ENCODE peak calls at places on chromosomes 13 and 19, in six cellular contexts. One of them, this sample, is unnamed.

GRCh38 chr13:105702441-105702840 is 833.0 kb downstream of the EFNB2 start:
- DNase-seq in PC-9: no peak
- DNase-seq in mammary epithelial cell: no peak
- DNase-seq in heart right ventricle: no peak
- DNase-seq in breast epithelium: no peak
- DNase-seq in lower leg skin: no peak
- DNase-seq in this sample: no peak

GRCh38 chr13:46523972-46524737 is 28.8 kb upstream of the LRCH1 start:
- DNase-seq in lower leg skin: no peak
- DNase-seq in breast epithelium: no peak
- DNase-seq in heart right ventricle: no peak
- DNase-seq in mammary epithelial cell: no peak
- DNase-seq in PC-9: no peak
- DNase-seq in this sample: no peak

GRCh38 chr19:44648536-44649370 is 5.0 kb downstream of the PVR start:
- DNase-seq in breast epithelium: no peak
- DNase-seq in heart right ventricle: no peak
- DNase-seq in mammary epithelial cell: peak; percentile 77
- DNase-seq in PC-9: no peak
- DNase-seq in lower leg skin: no peak
- DNase-seq in this sample: no peak

GRCh38 chr13:75635621-75636338 is at the start of gene LMO7:
- DNase-seq in PC-9: peak; percentile 67
- DNase-seq in breast epithelium: peak; percentile 57
- DNase-seq in heart right ventricle: peak; percentile 61
- DNase-seq in lower leg skin: peak; percentile 16
- DNase-seq in mammary epithelial cell: peak; percentile 27
- DNase-seq in this sample: no peak

GRCh38 chr19:3980353-3981251 is 4.7 kb downstream of the EEF2 start:
- DNase-seq in breast epithelium: no peak
- DNase-seq in heart right ventricle: no peak
- DNase-seq in lower leg skin: no peak
- DNase-seq in PC-9: no peak
- DNase-seq in mammary epithelial cell: no peak
- DNase-seq in this sample: no peak

GRCh38 chr19:5193192-5193591 is 147.4 kb downstream of the PTPRS start:
- DNase-seq in lower leg skin: no peak
- DNase-seq in breast epithelium: no peak
- DNase-seq in heart right ventricle: no peak
- DNase-seq in mammary epithelial cell: no peak
- DNase-seq in PC-9: no peak
- DNase-seq in this sample: no peak

GRCh38 chr19:38946229-38947010 is 15.7 kb downstream of the MRPS12 start:
- DNase-seq in heart right ventricle: no peak
- DNase-seq in lower leg skin: no peak
- DNase-seq in mammary epithelial cell: no peak
- DNase-seq in breast epithelium: no peak
- DNase-seq in PC-9: no peak
- DNase-seq in this sample: no peak

GRCh38 chr19:1944088-1944915 is 3.3 kb downstream of the CSNK1G2 start:
- DNase-seq in heart right ventricle: no peak
- DNase-seq in PC-9: no peak
- DNase-seq in lower leg skin: no peak
- DNase-seq in mammary epithelial cell: no peak
- DNase-seq in breast epithelium: no peak
- DNase-seq in this sample: no peak

GRCh38 chr13:47463726-47464125 is 537.3 kb downstream of the SUCLA2 start:
- DNase-seq in mammary epithelial cell: no peak
- DNase-seq in PC-9: no peak
- DNase-seq in breast epithelium: no peak
- DNase-seq in lower leg skin: no peak
- DNase-seq in heart right ventricle: no peak
- DNase-seq in this sample: no peak

GRCh38 chr13:45335397-45336024 is 5.5 kb downstream of the TPT1 start:
- DNase-seq in mammary epithelial cell: no peak
- DNase-seq in PC-9: no peak
- DNase-seq in breast epithelium: no peak
- DNase-seq in heart right ventricle: no peak
- DNase-seq in lower leg skin: no peak
- DNase-seq in this sample: no peak

GRCh38 chr13:30972888-30973377 is 40.5 kb downstream of the TEX26 start:
- DNase-seq in breast epithelium: no peak
- DNase-seq in heart right ventricle: no peak
- DNase-seq in PC-9: no peak
- DNase-seq in lower leg skin: no peak
- DNase-seq in mammary epithelial cell: no peak
- DNase-seq in this sample: no peak

GRCh38 chr13:76822691-76823267 is 63.4 kb downstream of the KCTD12 start:
- DNase-seq in breast epithelium: no peak
- DNase-seq in lower leg skin: no peak
- DNase-seq in mammary epithelial cell: peak; percentile 46
- DNase-seq in PC-9: no peak
- DNase-seq in heart right ventricle: no peak
- DNase-seq in this sample: no peak
- TF ChIP-seq CTCF in breast epithelium: no peak
- TF ChIP-seq CTCF in lower leg skin: no peak
- TF ChIP-seq CTCF in mammary epithelial cell: peak; percentile 63
- TF ChIP-seq CTCF in PC-9: peak; percentile 36
- TF ChIP-seq CTCF in heart right ventricle: peak; percentile 56
- TF ChIP-seq CTCF in this sample: peak; percentile 29

GRCh38 chr13:23715762-23716235 is 145.6 kb downstream of the TNFRSF19 start:
- DNase-seq in mammary epithelial cell: no peak
- DNase-seq in PC-9: no peak
- DNase-seq in breast epithelium: no peak
- DNase-seq in lower leg skin: no peak
- DNase-seq in heart right ventricle: no peak
- DNase-seq in this sample: no peak
- TF ChIP-seq CTCF in mammary epithelial cell: peak; percentile 48
- TF ChIP-seq CTCF in PC-9: no peak
- TF ChIP-seq CTCF in breast epithelium: no peak
- TF ChIP-seq CTCF in lower leg skin: no peak
- TF ChIP-seq CTCF in heart right ventricle: peak; percentile 38
- TF ChIP-seq CTCF in this sample: no peak

GRCh38 chr19:53365134-53365898 is at the start of gene ZNF525:
- DNase-seq in PC-9: peak; percentile 95
- DNase-seq in heart right ventricle: peak; percentile 91
- DNase-seq in breast epithelium: peak; percentile 96
- DNase-seq in mammary epithelial cell: peak; percentile 89
- DNase-seq in lower leg skin: peak; percentile 89
- DNase-seq in this sample: peak; percentile 83
- TF ChIP-seq CTCF in PC-9: peak; percentile 55
- TF ChIP-seq CTCF in heart right ventricle: peak; percentile 38
- TF ChIP-seq CTCF in breast epithelium: peak; percentile 30
- TF ChIP-seq CTCF in mammary epithelial cell: peak; percentile 11
- TF ChIP-seq CTCF in lower leg skin: no peak
- TF ChIP-seq CTCF in this sample: peak; percentile 15

GRCh38 chr13:50390503-50391248 is 375.4 kb downstream of the KCNRG start:
- DNase-seq in heart right ventricle: no peak
- DNase-seq in PC-9: no peak
- DNase-seq in mammary epithelial cell: no peak
- DNase-seq in breast epithelium: no peak
- DNase-seq in lower leg skin: no peak
- DNase-seq in this sample: no peak
- TF ChIP-seq CTCF in heart right ventricle: no peak
- TF ChIP-seq CTCF in PC-9: no peak
- TF ChIP-seq CTCF in mammary epithelial cell: no peak
- TF ChIP-seq CTCF in breast epithelium: no peak
- TF ChIP-seq CTCF in lower leg skin: no peak
- TF ChIP-seq CTCF in this sample: no peak

GRCh38 chr13:44142540-44142867 is 231.1 kb upstream of the SERP2 start:
- DNase-seq in mammary epithelial cell: no peak
- DNase-seq in breast epithelium: no peak
- DNase-seq in lower leg skin: no peak
- DNase-seq in heart right ventricle: no peak
- DNase-seq in PC-9: no peak
- DNase-seq in this sample: no peak

GRCh38 chr13:44141213-44141724 is 232.4 kb upstream of the SERP2 start:
- DNase-seq in PC-9: peak; percentile 25
- DNase-seq in heart right ventricle: no peak
- DNase-seq in mammary epithelial cell: peak; percentile 47
- DNase-seq in lower leg skin: no peak
- DNase-seq in breast epithelium: no peak
- DNase-seq in this sample: no peak

GRCh38 chr13:44140146-44140545 is 233.5 kb upstream of the SERP2 start:
- DNase-seq in PC-9: no peak
- DNase-seq in mammary epithelial cell: no peak
- DNase-seq in breast epithelium: no peak
- DNase-seq in heart right ventricle: no peak
- DNase-seq in lower leg skin: no peak
- DNase-seq in this sample: no peak

GRCh38 chr13:44142911-44143665 is 230.5 kb upstream of the SERP2 start:
- DNase-seq in mammary epithelial cell: peak; percentile 85
- DNase-seq in breast epithelium: no peak
- DNase-seq in PC-9: peak; percentile 24
- DNase-seq in lower leg skin: no peak
- DNase-seq in heart right ventricle: no peak
- DNase-seq in this sample: no peak

GRCh38 chr13:44141725-44142539 is 231.7 kb upstream of the SERP2 start:
- DNase-seq in heart right ventricle: peak; percentile 99
- DNase-seq in breast epithelium: peak; percentile 98
- DNase-seq in lower leg skin: peak; percentile 96
- DNase-seq in mammary epithelial cell: peak; percentile 95
- DNase-seq in PC-9: peak; percentile 99
- DNase-seq in this sample: peak; percentile 98
- TF ChIP-seq CTCF in heart right ventricle: no peak
- TF ChIP-seq CTCF in breast epithelium: peak; percentile 38
- TF ChIP-seq CTCF in lower leg skin: no peak
- TF ChIP-seq CTCF in mammary epithelial cell: no peak
- TF ChIP-seq CTCF in PC-9: no peak
- TF ChIP-seq CTCF in this sample: no peak

DNA sequence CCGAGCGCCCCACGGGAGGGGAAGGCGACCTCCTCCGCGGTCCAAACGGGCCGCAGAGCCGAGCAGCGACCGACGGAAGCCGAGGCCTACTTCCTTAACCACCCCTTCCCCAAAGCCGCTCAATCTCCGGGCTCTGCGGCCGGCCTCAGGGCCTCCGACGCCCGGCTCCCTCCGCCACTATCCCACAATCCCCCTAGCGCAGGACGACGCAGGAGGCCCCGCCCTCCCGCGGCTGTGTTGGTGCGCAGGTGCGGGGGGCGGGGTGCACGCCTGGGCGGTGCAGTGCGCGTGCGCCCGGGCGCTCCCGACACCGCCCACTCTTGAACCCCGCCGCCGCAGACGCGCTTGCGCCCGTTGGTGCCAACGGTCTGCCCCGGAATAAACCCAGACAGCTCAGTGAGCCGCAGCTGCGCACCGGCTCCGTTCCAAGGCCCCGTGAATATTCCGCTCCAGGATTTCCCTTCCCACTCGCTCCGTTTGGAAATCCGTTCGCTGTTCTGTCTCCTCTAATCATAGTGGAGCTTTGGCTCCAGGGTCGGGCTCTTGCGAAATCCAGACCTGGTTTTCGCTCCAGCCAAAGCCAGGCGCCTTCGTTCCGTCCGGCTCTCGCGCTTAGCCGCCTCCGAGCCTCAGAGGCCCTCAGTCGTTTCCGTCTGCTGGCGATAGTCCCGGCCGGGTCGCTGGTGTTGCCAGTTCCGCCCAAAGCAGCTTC is at the start of gene PPP6R1:
- DNase-seq in heart right ventricle: peak; percentile 98
- DNase-seq in mammary epithelial cell: peak; percentile 100
- DNase-seq in lower leg skin: peak; percentile 97
- DNase-seq in breast epithelium: peak; percentile 96
- DNase-seq in PC-9: peak; percentile 100
- DNase-seq in this sample: peak; percentile 92
- TF ChIP-seq CTCF in heart right ventricle: no peak
- TF ChIP-seq CTCF in mammary epithelial cell: peak; percentile 1
- TF ChIP-seq CTCF in lower leg skin: no peak
- TF ChIP-seq CTCF in breast epithelium: no peak
- TF ChIP-seq CTCF in PC-9: no peak
- TF ChIP-seq CTCF in this sample: no peak

DNA sequence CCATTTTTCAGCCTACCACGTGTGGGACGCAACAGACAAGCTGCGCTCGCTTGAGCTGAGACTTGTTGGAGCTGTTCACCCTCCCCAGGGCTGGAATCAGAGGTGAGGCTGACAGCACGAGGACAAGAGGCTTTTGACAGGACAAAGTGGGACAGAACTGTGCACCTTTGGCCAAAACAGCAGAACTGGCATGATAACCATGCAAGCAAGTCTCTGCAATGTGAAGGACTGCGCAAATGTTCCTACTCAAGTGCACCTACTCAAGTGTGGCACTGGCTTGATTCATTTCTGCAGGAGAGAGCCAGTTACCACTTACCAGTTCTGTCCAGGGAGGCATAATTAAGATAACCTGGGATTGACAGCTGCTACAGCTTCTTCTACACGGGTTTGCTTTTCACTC is 62.2 kb upstream of the TM9SF2 start:
- DNase-seq in lower leg skin: no peak
- DNase-seq in heart right ventricle: no peak
- DNase-seq in PC-9: no peak
- DNase-seq in mammary epithelial cell: no peak
- DNase-seq in breast epithelium: no peak
- DNase-seq in this sample: no peak
- TF ChIP-seq CTCF in lower leg skin: no peak
- TF ChIP-seq CTCF in heart right ventricle: no peak
- TF ChIP-seq CTCF in PC-9: no peak
- TF ChIP-seq CTCF in mammary epithelial cell: no peak
- TF ChIP-seq CTCF in breast epithelium: no peak
- TF ChIP-seq CTCF in this sample: no peak

GRCh38 chr19:50258918-50259372 is 55.5 kb downstream of the MYH14 start:
- DNase-seq in heart right ventricle: peak; percentile 23
- DNase-seq in lower leg skin: no peak
- DNase-seq in mammary epithelial cell: no peak
- DNase-seq in breast epithelium: no peak
- DNase-seq in PC-9: peak; percentile 37
- DNase-seq in this sample: no peak
- TF ChIP-seq CTCF in heart right ventricle: peak; percentile 58
- TF ChIP-seq CTCF in lower leg skin: no peak
- TF ChIP-seq CTCF in mammary epithelial cell: no peak
- TF ChIP-seq CTCF in breast epithelium: no peak
- TF ChIP-seq CTCF in PC-9: peak; percentile 95
- TF ChIP-seq CTCF in this sample: peak; percentile 87

DNA sequence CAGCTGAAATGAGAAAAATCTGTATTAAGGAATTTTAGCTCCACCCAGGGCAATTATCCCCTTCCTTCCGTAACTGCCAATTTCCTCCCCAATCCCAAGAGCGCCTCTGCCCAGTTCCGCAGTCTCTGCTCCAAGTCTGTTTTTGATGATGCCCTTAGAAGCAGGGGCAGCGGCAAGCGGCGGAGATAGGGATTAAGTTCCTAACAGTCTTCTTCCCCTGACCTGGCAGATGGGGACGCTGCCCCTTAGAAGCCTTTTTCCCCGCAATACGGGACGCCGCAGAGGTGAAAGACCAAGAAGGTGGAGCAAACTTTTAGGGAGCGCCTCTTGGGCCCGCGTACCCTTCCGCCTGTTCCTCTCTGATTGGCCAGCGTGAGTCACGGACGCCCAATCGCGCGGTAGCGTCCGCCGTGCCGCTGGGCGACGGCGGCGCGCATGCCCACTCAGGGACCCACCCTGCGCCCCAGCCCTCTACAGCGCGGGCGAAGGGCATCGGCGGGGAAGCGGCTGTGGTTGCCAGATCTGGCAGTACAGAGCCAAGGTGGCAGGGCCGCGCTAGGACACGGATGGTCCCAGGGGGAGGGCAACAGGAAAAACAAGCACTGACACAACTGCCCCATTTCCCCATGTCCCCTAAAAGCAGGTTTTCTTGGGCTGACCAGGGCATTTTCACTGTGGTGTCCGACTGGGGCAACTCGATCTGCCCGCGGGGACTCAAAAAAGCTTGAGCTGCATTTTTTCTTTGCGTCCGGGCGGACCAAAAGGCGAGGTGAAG is 825 bp upstream of the TDRD3 start:
- DNase-seq in PC-9: peak; percentile 90
- DNase-seq in lower leg skin: peak; percentile 88
- DNase-seq in breast epithelium: peak; percentile 84
- DNase-seq in heart right ventricle: peak; percentile 92
- DNase-seq in mammary epithelial cell: peak; percentile 92
- DNase-seq in this sample: peak; percentile 71
- TF ChIP-seq CTCF in PC-9: no peak
- TF ChIP-seq CTCF in lower leg skin: no peak
- TF ChIP-seq CTCF in breast epithelium: no peak
- TF ChIP-seq CTCF in heart right ventricle: no peak
- TF ChIP-seq CTCF in mammary epithelial cell: no peak
- TF ChIP-seq CTCF in this sample: no peak

This sample was measured in CD14-positive monocyte.